ENCODE peak calls at places on chromosomes 4 and X, in seven cellular contexts. One of them, this sample, is unnamed.

GRCh38 chr4:107299646-107300045 is 263.5 kb upstream of the DKK2 start:
- DNase-seq in gastrocnemius medialis: no peak
- DNase-seq in mammary epithelial cell: peak; percentile 38
- DNase-seq in CD8-positive, alpha-beta memory T cell: no peak
- DNase-seq in RWPE1: no peak
- DNase-seq in heart right ventricle: no peak
- DNase-seq in osteoblast: no peak
- DNase-seq in this sample: no peak

GRCh38 chr4:137203601-137204000 is 328.7 kb downstream of the PCDH18 start:
- DNase-seq in RWPE1: no peak
- DNase-seq in osteoblast: peak; percentile 54
- DNase-seq in mammary epithelial cell: no peak
- DNase-seq in gastrocnemius medialis: no peak
- DNase-seq in CD8-positive, alpha-beta memory T cell: no peak
- DNase-seq in heart right ventricle: no peak
- DNase-seq in this sample: no peak

GRCh38 chr4:21827575-21827974 is 121.0 kb downstream of the KCNIP4 start:
- DNase-seq in mammary epithelial cell: no peak
- DNase-seq in CD8-positive, alpha-beta memory T cell: no peak
- DNase-seq in osteoblast: peak; percentile 37
- DNase-seq in gastrocnemius medialis: no peak
- DNase-seq in RWPE1: no peak
- DNase-seq in heart right ventricle: no peak
- DNase-seq in this sample: no peak

GRCh38 chr4:89674876-89675459 is 162.0 kb downstream of the SNCA start:
- DNase-seq in CD8-positive, alpha-beta memory T cell: no peak
- DNase-seq in gastrocnemius medialis: no peak
- DNase-seq in heart right ventricle: no peak
- DNase-seq in osteoblast: no peak
- DNase-seq in mammary epithelial cell: no peak
- DNase-seq in RWPE1: no peak
- DNase-seq in this sample: no peak

GRCh38 chrX:17805120-17805519 is 56.0 kb downstream of the RAI2 start:
- DNase-seq in CD8-positive, alpha-beta memory T cell: no peak
- DNase-seq in RWPE1: no peak
- DNase-seq in osteoblast: no peak
- DNase-seq in mammary epithelial cell: no peak
- DNase-seq in heart right ventricle: no peak
- DNase-seq in gastrocnemius medialis: no peak
- DNase-seq in this sample: no peak

GRCh38 chr4:32341342-32341741 is 1621.2 kb downstream of the PCDH7 start:
- DNase-seq in RWPE1: no peak
- DNase-seq in gastrocnemius medialis: no peak
- DNase-seq in CD8-positive, alpha-beta memory T cell: no peak
- DNase-seq in mammary epithelial cell: no peak
- DNase-seq in heart right ventricle: no peak
- DNase-seq in osteoblast: no peak
- DNase-seq in this sample: no peak

GRCh38 chrX:3271485-3272186 is 74.8 kb downstream of the MXRA5 start:
- DNase-seq in CD8-positive, alpha-beta memory T cell: no peak
- DNase-seq in mammary epithelial cell: peak; percentile 61
- DNase-seq in heart right ventricle: no peak
- DNase-seq in osteoblast: peak; percentile 39
- DNase-seq in gastrocnemius medialis: no peak
- DNase-seq in RWPE1: peak; percentile 45
- DNase-seq in this sample: no peak

GRCh38 chr4:22668301-22668700 is 24.4 kb upstream of the GBA3 start:
- DNase-seq in RWPE1: no peak
- DNase-seq in mammary epithelial cell: no peak
- DNase-seq in heart right ventricle: no peak
- DNase-seq in gastrocnemius medialis: no peak
- DNase-seq in osteoblast: no peak
- DNase-seq in CD8-positive, alpha-beta memory T cell: no peak
- DNase-seq in this sample: no peak

GRCh38 chrX:1554469-1555210 is 17.7 kb upstream of the P2RY8 start:
- DNase-seq in osteoblast: no peak
- DNase-seq in heart right ventricle: no peak
- DNase-seq in mammary epithelial cell: no peak
- DNase-seq in RWPE1: no peak
- DNase-seq in gastrocnemius medialis: no peak
- DNase-seq in CD8-positive, alpha-beta memory T cell: peak; percentile 82
- DNase-seq in this sample: no peak

GRCh38 chrX:136783159-136783558 is 2.4 kb upstream of the ARHGEF6 start:
- DNase-seq in heart right ventricle: no peak
- DNase-seq in mammary epithelial cell: no peak
- DNase-seq in osteoblast: no peak
- DNase-seq in gastrocnemius medialis: no peak
- DNase-seq in CD8-positive, alpha-beta memory T cell: no peak
- DNase-seq in RWPE1: no peak
- DNase-seq in this sample: no peak

GRCh38 chr4:84914686-84915395 is 51.6 kb downstream of the WDFY3 start:
- DNase-seq in osteoblast: no peak
- DNase-seq in heart right ventricle: no peak
- DNase-seq in mammary epithelial cell: no peak
- DNase-seq in RWPE1: no peak
- DNase-seq in CD8-positive, alpha-beta memory T cell: no peak
- DNase-seq in gastrocnemius medialis: no peak
- DNase-seq in this sample: no peak

GRCh38 chr4:113394730-113395530 is 345.5 kb downstream of the ANK2 start:
- DNase-seq in osteoblast: no peak
- DNase-seq in mammary epithelial cell: peak; percentile 78
- DNase-seq in CD8-positive, alpha-beta memory T cell: peak; percentile 61
- DNase-seq in gastrocnemius medialis: peak; percentile 19
- DNase-seq in RWPE1: peak; percentile 62
- DNase-seq in heart right ventricle: no peak
- DNase-seq in this sample: no peak

GRCh38 chr4:120921456-120922389 is 803 bp downstream of the PRDM5 start:
- DNase-seq in RWPE1: peak; percentile 69
- DNase-seq in osteoblast: peak; percentile 92
- DNase-seq in gastrocnemius medialis: peak; percentile 33
- DNase-seq in mammary epithelial cell: peak; percentile 65
- DNase-seq in CD8-positive, alpha-beta memory T cell: no peak
- DNase-seq in heart right ventricle: peak; percentile 78
- DNase-seq in this sample: no peak

GRCh38 chrX:34884693-34885277 is 57.8 kb upstream of the FAM47B start:
- DNase-seq in gastrocnemius medialis: no peak
- DNase-seq in heart right ventricle: no peak
- DNase-seq in CD8-positive, alpha-beta memory T cell: no peak
- DNase-seq in RWPE1: peak; percentile 53
- DNase-seq in mammary epithelial cell: peak; percentile 80
- DNase-seq in osteoblast: peak; percentile 42
- DNase-seq in this sample: no peak

GRCh38 chrX:10177620-10178019 is 20.8 kb downstream of the CLCN4 start:
- DNase-seq in osteoblast: no peak
- DNase-seq in CD8-positive, alpha-beta memory T cell: no peak
- DNase-seq in RWPE1: no peak
- DNase-seq in heart right ventricle: no peak
- DNase-seq in gastrocnemius medialis: no peak
- DNase-seq in mammary epithelial cell: no peak
- DNase-seq in this sample: no peak

GRCh38 chr4:6373541-6374410 is 98.6 kb downstream of the PPP2R2C start:
- DNase-seq in heart right ventricle: no peak
- DNase-seq in RWPE1: no peak
- DNase-seq in gastrocnemius medialis: no peak
- DNase-seq in CD8-positive, alpha-beta memory T cell: no peak
- DNase-seq in mammary epithelial cell: no peak
- DNase-seq in osteoblast: no peak
- DNase-seq in this sample: peak; percentile 34

GRCh38 chrX:13254076-13254785 is 65.6 kb downstream of the ATXN3L start:
- DNase-seq in mammary epithelial cell: peak; percentile 74
- DNase-seq in heart right ventricle: no peak
- DNase-seq in osteoblast: no peak
- DNase-seq in CD8-positive, alpha-beta memory T cell: no peak
- DNase-seq in gastrocnemius medialis: peak; percentile 10
- DNase-seq in RWPE1: peak; percentile 17
- DNase-seq in this sample: no peak

GRCh38 chrX:13253223-13253622 is 66.6 kb downstream of the ATXN3L start:
- DNase-seq in CD8-positive, alpha-beta memory T cell: no peak
- DNase-seq in RWPE1: no peak
- DNase-seq in mammary epithelial cell: no peak
- DNase-seq in gastrocnemius medialis: no peak
- DNase-seq in osteoblast: no peak
- DNase-seq in heart right ventricle: no peak
- DNase-seq in this sample: no peak

GRCh38 chrX:13248867-13249521 is 70.9 kb downstream of the ATXN3L start:
- DNase-seq in RWPE1: no peak
- DNase-seq in gastrocnemius medialis: no peak
- DNase-seq in osteoblast: peak; percentile 23
- DNase-seq in heart right ventricle: no peak
- DNase-seq in mammary epithelial cell: no peak
- DNase-seq in CD8-positive, alpha-beta memory T cell: no peak
- DNase-seq in this sample: no peak

GRCh38 chrX:13252726-13253125 is 67.1 kb downstream of the ATXN3L start:
- DNase-seq in osteoblast: peak; percentile 18
- DNase-seq in RWPE1: no peak
- DNase-seq in gastrocnemius medialis: no peak
- DNase-seq in heart right ventricle: no peak
- DNase-seq in mammary epithelial cell: no peak
- DNase-seq in CD8-positive, alpha-beta memory T cell: no peak
- DNase-seq in this sample: no peak

DNA sequence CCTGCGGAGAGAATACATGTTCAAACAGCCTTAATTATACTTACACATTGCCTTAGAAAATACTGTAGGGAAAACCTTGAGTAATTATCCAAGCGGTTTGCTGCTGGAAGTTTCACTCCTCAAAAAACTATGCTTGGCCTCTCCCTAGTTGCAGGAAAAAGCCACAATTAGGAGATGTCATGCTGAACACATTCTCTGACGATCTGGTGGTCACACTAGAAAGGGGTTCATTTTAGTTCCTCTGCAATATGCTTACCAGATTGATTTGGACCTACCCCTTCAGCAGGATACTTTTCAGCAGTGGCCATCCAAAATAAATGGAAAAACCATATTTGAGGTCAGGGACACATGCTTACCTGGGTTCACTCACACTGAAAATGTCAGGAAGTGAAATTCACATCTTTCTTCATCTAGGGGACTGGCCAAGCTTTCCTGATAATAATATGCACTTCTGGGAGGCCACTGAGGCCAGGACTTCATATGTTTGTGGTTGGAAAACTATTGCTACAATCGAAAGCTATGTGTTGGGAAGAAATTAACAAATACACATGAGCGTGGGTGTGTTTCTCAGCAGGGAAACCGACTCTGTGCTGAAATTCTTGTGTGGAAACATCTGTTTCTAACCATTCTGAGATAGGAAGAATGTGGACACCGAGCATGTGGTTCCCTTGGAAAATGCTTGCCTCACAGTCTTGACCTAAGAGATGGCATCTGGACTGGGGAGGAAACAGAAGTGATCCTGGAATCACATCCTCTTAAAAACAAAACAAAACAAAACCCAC is 68.8 kb downstream of the ATXN3L start:
- DNase-seq in heart right ventricle: no peak
- DNase-seq in osteoblast: no peak
- DNase-seq in CD8-positive, alpha-beta memory T cell: no peak
- DNase-seq in gastrocnemius medialis: peak; percentile 30
- DNase-seq in mammary epithelial cell: no peak
- DNase-seq in RWPE1: no peak
- DNase-seq in this sample: no peak
- H3K27ac ChIP-seq in heart right ventricle: peak overlapping the region; percentile 65
- H3K27ac ChIP-seq in osteoblast: peak overlapping the region; percentile 69
- H3K27ac ChIP-seq in CD8-positive, alpha-beta memory T cell: no peak overlapping the region
- H3K27ac ChIP-seq in gastrocnemius medialis: no peak overlapping the region
- H3K27ac ChIP-seq in mammary epithelial cell: no peak overlapping the region
- H3K27ac ChIP-seq in RWPE1: no peak overlapping the region
- H3K27ac ChIP-seq in this sample: no peak overlapping the region

DNA sequence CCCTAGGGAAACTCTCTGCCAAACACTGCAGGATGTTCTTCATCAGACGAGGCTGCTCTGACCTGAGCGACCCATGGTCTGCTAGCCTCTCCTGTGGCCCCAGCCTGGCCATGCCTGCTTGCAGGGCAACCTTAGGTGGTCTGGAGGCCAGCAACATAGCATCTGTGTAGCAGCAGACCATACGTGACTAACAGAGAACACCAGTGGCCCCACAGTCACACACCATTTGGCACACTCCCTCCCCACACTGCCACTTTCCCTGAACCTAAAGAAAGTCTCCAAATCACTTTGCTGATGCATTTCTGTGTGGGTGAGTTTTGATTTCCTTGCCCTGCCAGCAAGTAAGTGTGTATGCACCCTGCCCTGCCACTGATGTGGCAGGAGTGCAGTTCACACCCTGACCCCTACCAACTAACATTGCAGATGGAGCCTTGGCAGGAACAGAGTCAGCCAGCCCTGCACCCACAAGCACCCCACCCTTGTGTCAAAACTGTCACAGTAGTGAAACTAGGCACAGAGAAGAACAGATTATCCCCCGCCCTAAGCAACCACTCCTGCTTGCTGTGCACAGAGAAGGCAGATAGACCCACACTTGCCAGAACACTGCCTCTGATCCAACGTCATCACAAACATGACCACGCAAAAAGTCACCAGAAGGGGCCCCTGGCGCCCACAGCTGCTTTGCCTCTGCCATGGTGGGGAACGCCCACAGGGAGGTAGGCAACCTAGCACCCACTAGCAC is 249.1 kb downstream of the SPIN4 start:
- DNase-seq in gastrocnemius medialis: no peak
- DNase-seq in RWPE1: no peak
- DNase-seq in CD8-positive, alpha-beta memory T cell: no peak
- DNase-seq in osteoblast: no peak
- DNase-seq in mammary epithelial cell: no peak
- DNase-seq in heart right ventricle: no peak
- DNase-seq in this sample: peak; percentile 1
- H3K27ac ChIP-seq in gastrocnemius medialis: no peak overlapping the region
- H3K27ac ChIP-seq in RWPE1: no peak overlapping the region
- H3K27ac ChIP-seq in CD8-positive, alpha-beta memory T cell: no peak overlapping the region
- H3K27ac ChIP-seq in osteoblast: no peak overlapping the region
- H3K27ac ChIP-seq in mammary epithelial cell: no peak overlapping the region
- H3K27ac ChIP-seq in heart right ventricle: no peak overlapping the region
- H3K27ac ChIP-seq in this sample: no peak overlapping the region

GRCh38 chrX:102654696-102655095 is 3.4 kb downstream of the GPRASP1 start:
- DNase-seq in RWPE1: no peak
- DNase-seq in heart right ventricle: no peak
- DNase-seq in mammary epithelial cell: no peak
- DNase-seq in CD8-positive, alpha-beta memory T cell: no peak
- DNase-seq in osteoblast: no peak
- DNase-seq in gastrocnemius medialis: no peak
- DNase-seq in this sample: no peak

GRCh38 chrX:102650903-102651241 is 411 bp upstream of the GPRASP1 start:
- DNase-seq in osteoblast: peak; percentile 21
- DNase-seq in mammary epithelial cell: no peak
- DNase-seq in RWPE1: no peak
- DNase-seq in heart right ventricle: no peak
- DNase-seq in gastrocnemius medialis: no peak
- DNase-seq in CD8-positive, alpha-beta memory T cell: no peak
- DNase-seq in this sample: no peak

GRCh38 chrX:102651968-102652744 is 873 bp downstream of the GPRASP1 start:
- DNase-seq in gastrocnemius medialis: peak; percentile 29
- DNase-seq in mammary epithelial cell: no peak
- DNase-seq in RWPE1: no peak
- DNase-seq in CD8-positive, alpha-beta memory T cell: peak; percentile 57
- DNase-seq in osteoblast: peak; percentile 54
- DNase-seq in heart right ventricle: no peak
- DNase-seq in this sample: peak; percentile 2

GRCh38 chrX:102651242-102651967 is at the start of gene GPRASP1:
- DNase-seq in osteoblast: peak; percentile 78
- DNase-seq in CD8-positive, alpha-beta memory T cell: peak; percentile 72
- DNase-seq in mammary epithelial cell: no peak
- DNase-seq in RWPE1: peak; percentile 3
- DNase-seq in heart right ventricle: peak; percentile 61
- DNase-seq in gastrocnemius medialis: peak; percentile 30
- DNase-seq in this sample: peak; percentile 15
- H3K27ac ChIP-seq in osteoblast: no peak within 1 kb of the TSS
- H3K27ac ChIP-seq in CD8-positive, alpha-beta memory T cell: peak within 1 kb of the TSS; percentile 51
- H3K27ac ChIP-seq in mammary epithelial cell: no peak within 1 kb of the TSS
- H3K27ac ChIP-seq in RWPE1: no peak within 1 kb of the TSS
- H3K27ac ChIP-seq in heart right ventricle: peak within 1 kb of the TSS; percentile 69
- H3K27ac ChIP-seq in gastrocnemius medialis: peak within 1 kb of the TSS; percentile 55
- H3K27ac ChIP-seq in this sample: peak within 1 kb of the TSS; percentile 74

GRCh38 chr4:48493485-48494100 is 3.5 kb downstream of the ZAR1 start:
- DNase-seq in gastrocnemius medialis: no peak
- DNase-seq in osteoblast: peak; percentile 45
- DNase-seq in RWPE1: no peak
- DNase-seq in heart right ventricle: no peak
- DNase-seq in CD8-positive, alpha-beta memory T cell: no peak
- DNase-seq in mammary epithelial cell: no peak
- DNase-seq in this sample: no peak
- H3K27ac ChIP-seq in gastrocnemius medialis: no peak overlapping the region
- H3K27ac ChIP-seq in osteoblast: no peak overlapping the region
- H3K27ac ChIP-seq in RWPE1: no peak overlapping the region
- H3K27ac ChIP-seq in heart right ventricle: no peak overlapping the region
- H3K27ac ChIP-seq in CD8-positive, alpha-beta memory T cell: no peak overlapping the region
- H3K27ac ChIP-seq in mammary epithelial cell: no peak overlapping the region
- H3K27ac ChIP-seq in this sample: no peak overlapping the region